ENCODE peak calls at places on chromosomes 5 and 9, in six cellular contexts. U is SK-N-MC, P is prostate gland, Z is cardiac muscle cell, D is heart right ventricle, R is endothelial cell of umbilical vein. G is an unnamed sample. For H3K9me3, the result is how much of the 10 kb centered on the place peaks cover.

GRCh38 chr9:109875495-109875894 is 95.5 kb downstream of the PALM2AKAP2 start:
- DNase-seq in U (no peak), P (no peak), D (no peak), Z (no peak), R (no peak), G (no peak)

GRCh38 chr9:129109952-129110739 is 447 bp downstream of the CRAT start:
- DNase-seq in U (no peak), P (no peak), D (peak), R (no peak), Z (peak), G (no peak)

GRCh38 chr9:137740311-137740710 is 121.5 kb downstream of the EHMT1 start:
- DNase-seq in R (no peak), P (no peak), U (no peak), Z (peak), D (peak), G (no peak)

GRCh38 chr9:127654619-127655018 is 42.5 kb downstream of the STXBP1 start:
- DNase-seq in P (no peak), Z (no peak), R (no peak), D (no peak), U (no peak), G (no peak)

GRCh38 chr5:174542466-174542865 is 181.9 kb upstream of the MSX2 start:
- DNase-seq in Z (no peak), U (no peak), P (no peak), R (no peak), D (no peak), G (no peak)

GRCh38 chr9:136547508-136548215 is 1.8 kb upstream of the NOTCH1 start:
- DNase-seq in U (no peak), Z (no peak), P (no peak), D (no peak), R (no peak), G (no peak)

GRCh38 chr5:173761182-173761521 is 127.0 kb upstream of the CPEB4 start:
- DNase-seq in D (no peak), Z (no peak), U (no peak), R (no peak), P (no peak), G (no peak)

GRCh38 chr5:29796018-29796417 is 1397.5 kb upstream of the CDH6 start:
- DNase-seq in R (no peak), Z (peak), D (no peak), U (no peak), P (no peak), G (no peak)

GRCh38 chr5:102115736-102116135 is 180.3 kb downstream of the SLCO4C1 start:
- DNase-seq in P (no peak), U (no peak), D (no peak), Z (no peak), R (no peak), G (no peak)

GRCh38 chr9:131012023-131012334 is 3.0 kb downstream of the LAMC3 start:
- DNase-seq in U (no peak), P (no peak), Z (peak), R (no peak), D (no peak), G (no peak)

GRCh38 chr9:86946712-86947145 is 577 bp downstream of the GAS1 start:
- DNase-seq in R (peak), P (peak), D (peak), U (peak), Z (peak), G (no peak)

GRCh38 chr9:72703574-72703973 is 182.2 kb downstream of the TMC1 start:
- DNase-seq in P (no peak), U (no peak), D (no peak), R (no peak), Z (no peak), G (no peak)

GRCh38 chr9:12060811-12061210 is 632.4 kb upstream of the TYRP1 start:
- DNase-seq in P (no peak), D (no peak), U (no peak), Z (no peak), R (no peak), G (no peak)

GRCh38 chr5:97162045-97162444 is 19.6 kb upstream of the LIX1 start:
- DNase-seq in U (peak), Z (peak), D (peak), R (peak), P (peak), G (peak)

GRCh38 chr5:157918811-157919742 is 60.1 kb upstream of the CLINT1 start:
- DNase-seq in Z (no peak), U (peak), P (no peak), R (peak), D (no peak), G (no peak)

GRCh38 chr5:160293901-160294561 is 18.3 kb downstream of the CCNJL start:
- DNase-seq in Z (no peak), R (no peak), U (no peak), D (no peak), P (no peak), G (peak)
- H3K27ac ChIP-seq in Z (peak), R (no peak), U (no peak), D (peak), P (no peak), G (peak)

GRCh38 chr9:36470891-36471290 is 70.8 kb upstream of the RNF38 start:
- DNase-seq in D (peak), U (no peak), R (peak), Z (no peak), P (peak), G (peak)

DNA sequence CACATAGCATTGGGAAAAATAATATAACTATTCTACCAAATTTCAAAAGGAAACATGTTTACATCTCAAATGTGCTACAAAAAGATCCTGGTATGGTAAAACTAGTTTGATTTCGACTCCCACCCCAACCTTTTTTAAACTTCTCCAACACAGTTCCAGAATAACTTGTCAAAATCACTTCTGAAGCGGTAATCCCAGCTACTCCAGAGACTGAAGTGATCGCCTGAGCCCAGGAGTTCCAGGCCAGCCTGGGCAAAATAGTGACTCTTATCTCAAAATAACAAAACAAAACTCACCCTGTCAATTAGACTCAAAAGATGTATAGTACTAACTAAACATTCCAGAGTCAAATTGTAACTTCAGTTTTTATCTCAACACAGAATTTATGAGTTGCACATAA is 71.3 kb upstream of the RNF38 start:
- DNase-seq in R (peak), P (no peak), D (no peak), U (no peak), Z (no peak), G (no peak)
- H3K4me3 ChIP-seq in R (no peak), P (no peak), D (peak), U (no peak), Z (no peak), G (no peak)

GRCh38 chr5:179129607-179130071 is 69.5 kb downstream of the ZNF354C start:
- DNase-seq in U (no peak), R (no peak), D (no peak), Z (no peak), P (no peak), G (no peak)
- H3K9me3 ChIP-seq in U (under half), R (under half), D (under half), Z (under half), P (under half), G (half or more)

GRCh38 chr5:154782812-154783592 is 27.8 kb downstream of the LARP1 start:
- DNase-seq in U (no peak), P (no peak), D (no peak), Z (peak), R (no peak), G (no peak)

GRCh38 chr5:154786414-154786813 is 31.2 kb downstream of the LARP1 start:
- DNase-seq in R (no peak), Z (no peak), D (no peak), U (no peak), P (no peak), G (no peak)

GRCh38 chr5:154784856-154785255 is 29.7 kb downstream of the LARP1 start:
- DNase-seq in Z (no peak), P (no peak), U (no peak), D (no peak), R (no peak), G (no peak)

GRCh38 chr5:154782326-154782725 is 27.1 kb downstream of the LARP1 start:
- DNase-seq in Z (peak), R (no peak), D (peak), U (no peak), P (no peak), G (no peak)

DNA sequence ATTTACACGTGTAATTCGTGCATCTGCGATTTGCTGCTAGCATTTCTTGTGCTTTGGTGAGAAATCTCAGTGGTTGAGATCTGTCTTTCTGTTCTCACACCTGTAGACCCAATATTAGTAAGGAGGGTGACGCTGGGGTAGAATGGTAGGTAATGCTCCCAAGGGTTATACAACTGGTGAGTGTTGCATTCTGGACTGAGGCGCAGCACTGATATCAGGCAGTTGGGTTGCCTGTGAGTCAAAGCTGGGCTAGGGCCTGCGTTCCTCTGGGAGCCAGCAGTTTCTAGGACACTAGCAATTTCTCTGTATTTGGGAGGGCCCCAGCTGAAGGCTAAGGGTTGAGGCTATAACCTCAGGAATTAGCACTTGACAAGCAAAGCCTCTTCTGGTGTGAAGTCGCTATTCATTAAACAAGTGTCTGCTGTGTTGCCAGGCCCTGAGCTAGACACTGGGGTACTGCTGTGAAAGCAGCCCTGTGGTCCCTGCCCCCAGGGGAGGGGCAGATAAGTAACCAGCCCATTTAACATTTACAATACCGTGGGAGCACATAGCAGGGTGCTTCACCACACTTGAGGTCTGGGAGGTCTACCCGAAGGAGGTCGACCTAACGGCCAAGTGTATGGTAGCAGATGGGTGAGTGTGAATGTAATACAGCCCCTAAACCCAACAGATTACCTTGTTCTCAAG is 28.7 kb downstream of the LARP1 start:
- DNase-seq in D (peak), P (no peak), U (no peak), Z (no peak), R (no peak), G (no peak)
- H3K27ac ChIP-seq in D (peak), P (no peak), U (peak), Z (peak), R (no peak), G (no peak)

GRCh38 chr5:150498501-150498900 is 9.4 kb upstream of the NDST1 start:
- DNase-seq in U (no peak), P (no peak), Z (no peak), D (no peak), R (no peak), G (no peak)
- H3K4me3 ChIP-seq in U (no peak), P (no peak), Z (no peak), D (no peak), R (no peak), G (peak)

DNA sequence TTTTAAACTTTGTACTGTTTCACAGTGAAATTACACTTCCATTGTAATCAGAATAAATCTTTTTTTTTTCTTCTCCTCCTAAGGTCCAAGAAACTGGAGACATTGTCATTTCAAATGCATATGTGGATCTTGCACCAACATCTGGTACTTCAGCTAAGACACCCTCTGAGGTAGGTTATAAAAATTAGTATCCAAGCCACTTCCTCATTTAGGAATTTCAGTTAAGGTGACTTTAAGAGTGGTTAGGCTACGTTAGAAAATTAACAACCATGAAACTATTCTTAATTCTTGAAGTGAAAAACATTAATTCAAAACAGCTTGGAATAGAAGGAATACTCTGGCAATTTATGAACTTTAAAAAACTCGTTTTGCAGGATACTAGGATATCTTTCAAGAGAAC is 77.5 kb downstream of the HSD17B4 start:
- DNase-seq in U (no peak), Z (no peak), D (no peak), P (no peak), R (no peak), G (no peak)
- H3K9me3 ChIP-seq in U (under half), Z (under half), D (under half), P (under half), R (under half), G (under half)

GRCh38 chr9:81224166-81224858 is 465.0 kb downstream of the TLE1 start:
- DNase-seq in P (peak), D (no peak), Z (peak), R (no peak), U (no peak), G (no peak)
- H3K27ac ChIP-seq in P (no peak), D (no peak), Z (no peak), R (no peak), U (no peak), G (no peak)

DNA sequence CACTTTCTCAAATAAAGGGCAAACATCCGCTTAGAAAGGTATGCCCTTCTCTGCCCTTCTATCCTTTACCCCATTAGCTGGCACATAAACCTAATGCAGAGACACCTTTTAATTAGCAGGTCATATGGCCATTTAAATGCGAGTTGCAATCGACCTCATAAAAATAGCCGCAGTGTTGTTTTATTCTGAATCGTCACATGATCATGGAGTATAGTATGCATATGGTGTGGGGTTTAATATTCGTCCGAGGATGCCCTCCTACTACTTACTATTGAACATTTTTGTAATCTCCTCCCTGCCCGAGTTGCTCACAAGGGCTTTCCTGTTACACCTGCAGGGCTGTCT is 72.0 kb downstream of the PIK3R1 start:
- DNase-seq in P (no peak), U (no peak), Z (no peak), D (no peak), R (no peak), G (no peak)
- H3K4me3 ChIP-seq in P (peak), U (peak), Z (peak), D (peak), R (peak), G (no peak)

DNA sequence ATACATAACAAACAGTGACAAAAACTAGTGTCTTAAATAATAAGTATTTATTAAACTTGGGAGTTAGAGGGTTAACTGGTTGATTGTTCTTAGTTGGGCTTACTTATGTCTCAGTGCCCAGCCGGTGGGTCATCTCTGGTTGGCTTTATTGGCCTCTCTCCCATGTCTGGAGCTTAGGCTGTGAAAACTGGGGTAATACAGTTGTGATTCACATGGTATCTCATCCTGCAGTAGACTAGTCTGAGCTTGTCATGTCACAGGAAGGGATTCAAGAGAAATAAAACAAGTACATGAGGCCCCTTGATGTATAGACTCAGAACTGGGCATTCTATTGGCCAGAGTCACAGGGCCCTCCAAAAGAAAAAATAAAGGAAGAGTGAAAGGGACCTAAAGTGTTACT is 466.4 kb upstream of the SMC2 start:
- DNase-seq in D (no peak), U (no peak), R (no peak), Z (no peak), P (no peak), G (peak)
- H3K9me3 ChIP-seq in D (under half), U (under half), R (under half), Z (under half), P (under half), G (under half)

G was measured in mammary epithelial cell.